ENCODE peak calls at places on chromosomes 16 and 17, in five cellular contexts. P is IMR-90, K is mesendoderm, G is mesenchymal stem cell, A is H9. B is an unnamed sample.

GRCh38 chr17:70106551-70106950 is 31.5 kb downstream of the KCNJ16 start:
- DNase-seq in G (no peak), K (no peak), A (no peak), P (no peak), B (no peak)

GRCh38 chr16:85777583-85778310 is 21.6 kb downstream of the EMC8 start:
- DNase-seq in K (no peak), P (peak; percentile 58), G (no peak), A (no peak), B (no peak)

GRCh38 chr17:59001158-59001814 is 105.4 kb downstream of the TRIM37 start:
- DNase-seq in A (peak; percentile 41), K (peak; percentile 67), G (peak; percentile 71), P (peak; percentile 67), B (no peak)

GRCh38 chr17:41697122-41697962 is 8.7 kb downstream of the EIF1 start:
- DNase-seq in G (peak; percentile 98), A (no peak), P (peak; percentile 64), K (no peak), B (no peak)

GRCh38 chr16:31331807-31332301 is 23.1 kb upstream of the ITGAX start:
- DNase-seq in K (no peak), P (no peak), A (no peak), G (no peak), B (no peak)

GRCh38 chr17:63697341-63698286 is 2.3 kb downstream of the LIMD2 start:
- DNase-seq in K (peak; percentile 73), P (no peak), A (peak; percentile 78), G (peak; percentile 20), B (no peak)

GRCh38 chr16:17416461-17417221 is 54.1 kb downstream of the XYLT1 start:
- DNase-seq in K (peak; percentile 88), G (no peak), P (peak; percentile 38), A (peak; percentile 56), B (no peak)

GRCh38 chr16:88309905-88310259 is 72.9 kb upstream of the ZNF469 start:
- DNase-seq in K (no peak), A (no peak), P (no peak), G (no peak), B (no peak)

DNA sequence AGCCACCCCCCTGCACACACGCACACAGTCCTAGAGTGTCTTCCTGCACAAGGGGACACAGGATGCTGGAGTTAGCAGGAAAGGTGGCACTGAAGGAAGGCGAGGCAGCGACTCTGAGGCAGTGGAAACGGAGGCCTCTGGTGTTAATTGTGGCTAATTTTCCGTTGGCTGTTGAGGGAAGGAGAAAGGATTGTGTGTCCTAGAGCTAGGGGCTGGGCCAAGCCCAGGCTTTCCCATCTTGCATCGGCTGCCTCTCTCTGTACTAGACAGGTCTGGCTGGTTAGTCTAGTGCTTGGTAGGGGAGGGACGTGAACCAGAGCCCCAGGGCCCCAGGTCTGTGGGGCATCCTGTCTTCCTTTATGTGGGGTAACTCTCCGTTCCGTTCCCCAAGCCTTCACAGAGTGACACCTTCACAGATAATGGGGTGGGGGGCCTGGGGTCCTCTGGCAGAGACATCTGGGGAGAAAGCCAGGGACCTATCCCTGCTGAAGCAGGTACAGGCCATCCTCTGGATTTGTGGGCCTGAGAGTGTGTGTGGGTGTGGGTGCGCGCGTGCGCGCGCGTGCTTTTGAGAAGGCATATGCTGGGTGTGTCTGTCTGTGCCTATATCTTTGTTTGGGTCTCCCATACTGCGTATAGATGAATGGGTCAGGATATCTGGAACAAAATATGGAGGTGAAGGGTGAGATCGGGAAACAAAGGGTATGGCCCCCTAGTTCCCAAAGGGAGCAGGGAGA is at the start of gene CHD3:
- DNase-seq in P (peak; percentile 21), G (peak; percentile 68), A (peak; percentile 44), K (peak; percentile 56), B (no peak)
- H2BK15ac ChIP-seq in P (peak within 1 kb of the TSS; percentile 32), G (peak within 1 kb of the TSS; percentile 94), A (no peak within 1 kb of the TSS), K (no peak within 1 kb of the TSS), B (peak within 1 kb of the TSS; percentile 86)

GRCh38 chr17:36482611-36483504 is 3.6 kb upstream of the ZNHIT3 start:
- DNase-seq in P (peak; percentile 71), G (peak; percentile 77), K (peak; percentile 89), A (peak; percentile 96), B (peak; percentile 85)
- H2BK15ac ChIP-seq in P (no peak overlapping the region), G (peak overlapping the region; percentile 30), K (no peak overlapping the region), A (no peak overlapping the region), B (peak overlapping the region; percentile 23)

DNA sequence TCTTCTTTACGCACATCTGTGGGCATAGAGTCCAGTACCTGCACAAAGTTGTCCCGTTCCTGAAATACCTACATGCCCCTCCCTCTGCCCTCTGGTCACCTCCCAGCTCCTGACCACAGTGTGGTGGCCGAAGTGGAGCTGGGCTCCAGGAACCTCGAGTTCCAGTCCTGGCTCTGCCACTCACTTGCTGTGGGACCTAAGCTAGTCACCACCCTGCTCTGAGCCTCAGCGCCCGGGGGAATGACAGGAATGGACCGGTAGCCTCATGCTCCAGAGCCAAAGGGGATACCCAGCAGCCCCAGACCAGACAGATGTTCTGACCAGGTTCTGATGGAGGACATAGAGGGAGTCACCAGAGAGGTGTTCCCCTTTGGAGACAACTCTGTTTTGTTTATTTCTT is 26.7 kb upstream of the ITGA3 start:
- DNase-seq in K (no peak), G (no peak), A (no peak), P (no peak), B (no peak)
- H2BK15ac ChIP-seq in K (no peak overlapping the region), G (peak overlapping the region; percentile 56), A (no peak overlapping the region), P (peak overlapping the region; percentile 100), B (peak overlapping the region; percentile 34)

GRCh38 chr17:77164483-77165030 is 23.8 kb downstream of the SEC14L1 start:
- DNase-seq in G (peak; percentile 55), K (no peak), A (no peak), P (peak; percentile 53), B (no peak)
- H2BK15ac ChIP-seq in G (no peak overlapping the region), K (no peak overlapping the region), A (no peak overlapping the region), P (no peak overlapping the region), B (no peak overlapping the region)

GRCh38 chr17:73508931-73509605 is 135.2 kb downstream of the SDK2 start:
- DNase-seq in K (no peak), G (no peak), P (no peak), A (no peak), B (no peak)
- H2BK15ac ChIP-seq in K (no peak overlapping the region), G (no peak overlapping the region), P (no peak overlapping the region), A (no peak overlapping the region), B (no peak overlapping the region)

GRCh38 chr17:72587773-72588511 is 467.1 kb downstream of the SOX9 start:
- DNase-seq in G (peak; percentile 36), P (peak; percentile 64), K (no peak), A (no peak), B (no peak)
- H2BK15ac ChIP-seq in G (no peak overlapping the region), P (peak overlapping the region; percentile 55), K (no peak overlapping the region), A (no peak overlapping the region), B (peak overlapping the region; percentile 26)

GRCh38 chr17:32302860-32303649 is 37.4 kb downstream of the RHBDL3 start:
- DNase-seq in K (peak; percentile 78), P (no peak), G (no peak), A (peak; percentile 92), B (no peak)
- H2BK15ac ChIP-seq in K (no peak overlapping the region), P (no peak overlapping the region), G (no peak overlapping the region), A (no peak overlapping the region), B (no peak overlapping the region)

GRCh38 chr16:18832613-18833012 is 31.3 kb upstream of the ARL6IP1 start:
- DNase-seq in K (no peak), G (no peak), P (no peak), A (no peak), B (peak; percentile 14)

GRCh38 chr16:18836702-18837101 is 35.4 kb upstream of the ARL6IP1 start:
- DNase-seq in K (no peak), A (no peak), P (no peak), G (no peak), B (no peak)

GRCh38 chr16:18832021-18832420 is 30.7 kb upstream of the ARL6IP1 start:
- DNase-seq in K (no peak), P (no peak), A (no peak), G (no peak), B (peak; percentile 70)

GRCh38 chr16:18833707-18834505 is 32.6 kb upstream of the ARL6IP1 start:
- DNase-seq in G (no peak), P (no peak), A (no peak), K (no peak), B (no peak)

GRCh38 chr16:18834873-18835272 is 33.5 kb upstream of the ARL6IP1 start:
- DNase-seq in K (no peak), A (no peak), G (no peak), P (no peak), B (no peak)
- H2BK15ac ChIP-seq in K (no peak overlapping the region), A (no peak overlapping the region), G (no peak overlapping the region), P (no peak overlapping the region), B (no peak overlapping the region)

B was measured in neuronal stem cell.